ENCODE peak calls at places on chromosomes 1 and 21, in ten cellular contexts. C is stimulated activated CD4-positive, alpha-beta T cell treated with anti-CD3 and anti-CD28 coated beads, Interleukin-12 subunit alpha, Interleukin-12 subunit beta, amount 100 ng/mL, for 4 hours; V is Calu3; T is HCT116; K is HFF-Myc; J is kidney tubule cell; W is activated naive CD8-positive, alpha-beta T cell treated with anti-CD3 and anti-CD28 coated beads for 36 hours; O is GM04503; P is activated naive CD4-positive, alpha-beta T cell treated with anti-CD3 and anti-CD28 coated beads for 36 hours; R is A172. S is an unnamed sample.

GRCh38 chr1:50132495-50132894 is 23.8 kb downstream of the ELAVL4 start:
- DNase-seq in C (no peak), V (no peak), T (no peak), K (no peak), J (no peak), W (no peak), O (no peak), P (no peak), R (no peak), S (no peak)

GRCh38 chr1:163737261-163737660 is 415.5 kb downstream of the NUF2 start:
- DNase-seq in C (no peak), V (no peak), T (no peak), K (no peak), J (no peak), W (no peak), O (no peak), P (no peak), R (no peak), S (no peak)

GRCh38 chr1:227068883-227069282 is 128.8 kb downstream of the COQ8A start:
- DNase-seq in C (no peak), V (no peak), T (no peak), K (no peak), J (no peak), W (no peak), O (no peak), P (no peak), R (no peak), S (no peak)

GRCh38 chr21:31992391-31992790 is 119.6 kb downstream of the HUNK start:
- DNase-seq in C (no peak), V (no peak), T (no peak), K (no peak), J (no peak), W (no peak), O (no peak), P (no peak), R (no peak), S (no peak)

GRCh38 chr21:35850542-35851103 is 209.7 kb downstream of the SETD4 start:
- DNase-seq in C (no peak), V (no peak), T (no peak), K (no peak), J (no peak), W (no peak), O (no peak), P (no peak), R (no peak), S (no peak)

GRCh38 chr1:78630600-78630999 is 10.4 kb downstream of the IFI44L start:
- DNase-seq in C (no peak), V (no peak), T (no peak), K (no peak), J (no peak), W (no peak), O (no peak), P (no peak), R (no peak), S (no peak)

GRCh38 chr1:31768939-31769704 is 5.0 kb upstream of the ADGRB2 start:
- DNase-seq in C (no peak), V (no peak), T (no peak), K (no peak), J (no peak), W (no peak), O (no peak), P (no peak), R (no peak), S (no peak)

GRCh38 chr1:20343149-20343936 is 52.7 kb downstream of the VWA5B1 start:
- DNase-seq in C (peak; percentile 38), V (no peak), T (no peak), K (no peak), J (no peak), W (peak; percentile 31), O (no peak), P (peak; percentile 46), R (no peak), S (no peak)

GRCh38 chr1:18618546-18619466 is 11.8 kb upstream of the PAX7 start:
- DNase-seq in C (no peak), V (peak; percentile 44), T (peak; percentile 38), K (no peak), J (peak; percentile 49), W (no peak), O (no peak), P (peak; percentile 59), R (peak; percentile 88), S (no peak)

GRCh38 chr21:42836402-42836666 is 43.0 kb downstream of the WDR4 start:
- DNase-seq in C (no peak), V (no peak), T (no peak), K (no peak), J (no peak), W (no peak), O (no peak), P (no peak), R (no peak), S (no peak)

GRCh38 chr1:153880962-153881361 is 41.8 kb downstream of the GATAD2B start:
- DNase-seq in C (peak; percentile 12), V (peak; percentile 74), T (no peak), K (peak; percentile 67), J (peak; percentile 97), W (peak; percentile 38), O (no peak), P (peak; percentile 67), R (peak; percentile 82), S (peak; percentile 77)

GRCh38 chr1:225508538-225509375 is 80.9 kb upstream of the LBR start:
- DNase-seq in C (no peak), V (peak; percentile 63), T (peak; percentile 94), K (peak; percentile 87), J (peak; percentile 98), W (no peak), O (peak; percentile 93), P (peak; percentile 35), R (peak; percentile 99), S (no peak)

GRCh38 chr21:41258617-41259016 is 58.0 kb upstream of the FAM3B start:
- DNase-seq in C (no peak), V (no peak), T (no peak), K (no peak), J (no peak), W (no peak), O (no peak), P (no peak), R (no peak), S (no peak)

GRCh38 chr1:117093091-117093534 is 28.4 kb downstream of the TRIM45 start:
- DNase-seq in C (no peak), V (no peak), T (no peak), K (peak; percentile 96), J (peak; percentile 50), W (no peak), O (peak; percentile 96), P (peak; percentile 67), R (peak; percentile 96), S (peak; percentile 71)

GRCh38 chr1:192224386-192224785 is 66.1 kb downstream of the RGS18 start:
- DNase-seq in C (no peak), V (no peak), T (no peak), K (no peak), J (no peak), W (no peak), O (no peak), P (no peak), R (no peak), S (no peak)

GRCh38 chr1:34452451-34452850 is 275.7 kb downstream of the C1orf94 start:
- DNase-seq in C (no peak), V (no peak), T (no peak), K (no peak), J (no peak), W (no peak), O (no peak), P (no peak), R (no peak), S (no peak)

GRCh38 chr1:10265936-10266335 is 55.6 kb downstream of the KIF1B start:
- DNase-seq in C (no peak), V (no peak), T (no peak), K (no peak), J (no peak), W (no peak), O (no peak), P (no peak), R (no peak), S (no peak)

GRCh38 chr21:46424062-46424591 is 34.6 kb upstream of the DIP2A start:
- DNase-seq in C (no peak), V (no peak), T (no peak), K (no peak), J (no peak), W (no peak), O (no peak), P (peak; percentile 22), R (no peak), S (no peak)

GRCh38 chr1:230730979-230731378 is 16.2 kb upstream of the CAPN9 start:
- DNase-seq in C (no peak), V (no peak), T (no peak), K (no peak), J (no peak), W (no peak), O (no peak), P (no peak), R (no peak), S (no peak)

GRCh38 chr1:65065535-65066378 is 82.2 kb upstream of the AK4 start:
- DNase-seq in C (no peak), V (peak; percentile 25), T (no peak), K (no peak), J (peak; percentile 40), W (no peak), O (no peak), P (no peak), R (no peak), S (peak; percentile 15)

GRCh38 chr1:59169703-59170102 is 127.2 kb upstream of the FGGY start:
- DNase-seq in C (no peak), V (no peak), T (no peak), K (no peak), J (no peak), W (no peak), O (no peak), P (no peak), R (no peak), S (no peak)

GRCh38 chr1:23100074-23100748 is 68.4 kb downstream of the LUZP1 start:
- DNase-seq in C (no peak), V (no peak), T (no peak), K (peak; percentile 65), J (peak; percentile 94), W (peak; percentile 12), O (peak; percentile 94), P (peak; percentile 59), R (peak; percentile 91), S (no peak)

GRCh38 chr21:25506887-25507286 is 100.4 kb downstream of the MRPL39 start:
- DNase-seq in C (no peak), V (no peak), T (no peak), K (peak; percentile 27), J (peak; percentile 21), W (no peak), O (no peak), P (no peak), R (no peak), S (no peak)

GRCh38 chr1:100530901-100531487 is 6.9 kb upstream of the GPR88 start:
- DNase-seq in C (no peak), V (no peak), T (no peak), K (no peak), J (no peak), W (peak; percentile 14), O (peak; percentile 16), P (peak; percentile 57), R (no peak), S (no peak)

GRCh38 chr1:94983343-94983742 is 56.4 kb upstream of the CNN3 start:
- DNase-seq in C (no peak), V (no peak), T (no peak), K (no peak), J (peak; percentile 88), W (no peak), O (peak; percentile 45), P (no peak), R (no peak), S (no peak)

GRCh38 chr1:25256578-25257129 is 9.4 kb upstream of the RSRP1 start:
- DNase-seq in C (no peak), V (no peak), T (no peak), K (no peak), J (no peak), W (no peak), O (no peak), P (no peak), R (no peak), S (no peak)

GRCh38 chr21:42156690-42157605 is 62.0 kb upstream of the ABCG1 start:
- DNase-seq in C (no peak), V (no peak), T (no peak), K (no peak), J (no peak), W (no peak), O (no peak), P (no peak), R (no peak), S (peak; percentile 79)

GRCh38 chr1:100597784-100598183 is 59.8 kb downstream of the GPR88 start:
- DNase-seq in C (no peak), V (no peak), T (no peak), K (no peak), J (no peak), W (no peak), O (no peak), P (no peak), R (peak; percentile 31), S (no peak)

S was measured in caudate nucleus.